ENCODE peak calls at places on chromosome 17, in six cellular contexts. One of them, this sample, is unnamed.

GRCh38 chr17:29866746-29867404 is 63.2 kb downstream of the SSH2 start:
- DNase-seq in body of pancreas: no peak
- DNase-seq in left lung: no peak
- DNase-seq in cardiac muscle cell: no peak
- DNase-seq in right atrium auricular region: no peak
- DNase-seq in aorta: no peak
- DNase-seq in this sample: no peak

GRCh38 chr17:9169116-9169515 is 147.8 kb downstream of the NTN1 start:
- DNase-seq in body of pancreas: no peak
- DNase-seq in left lung: no peak
- DNase-seq in cardiac muscle cell: no peak
- DNase-seq in right atrium auricular region: no peak
- DNase-seq in aorta: no peak
- DNase-seq in this sample: no peak

GRCh38 chr17:17435323-17435722 is 41.5 kb upstream of the MED9 start:
- DNase-seq in body of pancreas: no peak
- DNase-seq in left lung: no peak
- DNase-seq in cardiac muscle cell: peak; percentile 59
- DNase-seq in right atrium auricular region: no peak
- DNase-seq in aorta: no peak
- DNase-seq in this sample: no peak

GRCh38 chr17:6948562-6948961 is 47.3 kb upstream of the ALOX12 start:
- DNase-seq in body of pancreas: no peak
- DNase-seq in left lung: no peak
- DNase-seq in cardiac muscle cell: no peak
- DNase-seq in right atrium auricular region: no peak
- DNase-seq in aorta: no peak
- DNase-seq in this sample: no peak

GRCh38 chr17:40707720-40708119 is 4.2 kb upstream of the KRT24 start:
- DNase-seq in body of pancreas: no peak
- DNase-seq in left lung: no peak
- DNase-seq in cardiac muscle cell: no peak
- DNase-seq in right atrium auricular region: peak; percentile 83
- DNase-seq in aorta: no peak
- DNase-seq in this sample: no peak

GRCh38 chr17:15233022-15233805 is 31.9 kb downstream of the PMP22 start:
- DNase-seq in body of pancreas: no peak
- DNase-seq in left lung: no peak
- DNase-seq in cardiac muscle cell: peak; percentile 42
- DNase-seq in right atrium auricular region: no peak
- DNase-seq in aorta: no peak
- DNase-seq in this sample: no peak

GRCh38 chr17:19773534-19773933 is 25.4 kb upstream of the ALDH3A1 start:
- DNase-seq in body of pancreas: no peak
- DNase-seq in left lung: no peak
- DNase-seq in cardiac muscle cell: no peak
- DNase-seq in right atrium auricular region: peak; percentile 53
- DNase-seq in aorta: no peak
- DNase-seq in this sample: no peak

GRCh38 chr17:31738067-31738466 is 121.0 kb downstream of the COPRS start:
- DNase-seq in body of pancreas: no peak
- DNase-seq in left lung: no peak
- DNase-seq in cardiac muscle cell: no peak
- DNase-seq in right atrium auricular region: no peak
- DNase-seq in aorta: no peak
- DNase-seq in this sample: no peak

GRCh38 chr17:82595893-82596292 is 52.4 kb downstream of the WDR45B start:
- DNase-seq in body of pancreas: no peak
- DNase-seq in left lung: peak; percentile 47
- DNase-seq in cardiac muscle cell: no peak
- DNase-seq in right atrium auricular region: no peak
- DNase-seq in aorta: no peak
- DNase-seq in this sample: no peak

GRCh38 chr17:64009571-64010402 is 10.6 kb downstream of the ICAM2 start:
- DNase-seq in body of pancreas: no peak
- DNase-seq in left lung: no peak
- DNase-seq in cardiac muscle cell: no peak
- DNase-seq in right atrium auricular region: peak; percentile 57
- DNase-seq in aorta: no peak
- DNase-seq in this sample: no peak

GRCh38 chr17:37191219-37191618 is 184.6 kb upstream of the C17orf78 start:
- DNase-seq in body of pancreas: no peak
- DNase-seq in left lung: no peak
- DNase-seq in cardiac muscle cell: peak; percentile 20
- DNase-seq in right atrium auricular region: no peak
- DNase-seq in aorta: no peak
- DNase-seq in this sample: no peak

GRCh38 chr17:16298140-16298662 is 55.1 kb downstream of the CENPV start:
- DNase-seq in body of pancreas: peak; percentile 15
- DNase-seq in left lung: no peak
- DNase-seq in cardiac muscle cell: no peak
- DNase-seq in right atrium auricular region: no peak
- DNase-seq in aorta: no peak
- DNase-seq in this sample: no peak

GRCh38 chr17:46979023-46979870 is at the start of gene RPRML:
- DNase-seq in body of pancreas: peak; percentile 41
- DNase-seq in left lung: no peak
- DNase-seq in cardiac muscle cell: peak; percentile 35
- DNase-seq in right atrium auricular region: no peak
- DNase-seq in aorta: peak; percentile 84
- DNase-seq in this sample: no peak

GRCh38 chr17:13000561-13000960 is 17.3 kb downstream of the ELAC2 start:
- DNase-seq in body of pancreas: no peak
- DNase-seq in left lung: no peak
- DNase-seq in cardiac muscle cell: no peak
- DNase-seq in right atrium auricular region: no peak
- DNase-seq in aorta: peak; percentile 28
- DNase-seq in this sample: no peak

GRCh38 chr17:48483471-48484131 is 47.2 kb downstream of the HOXB1 start:
- DNase-seq in body of pancreas: peak; percentile 7
- DNase-seq in left lung: no peak
- DNase-seq in cardiac muscle cell: peak; percentile 94
- DNase-seq in right atrium auricular region: no peak
- DNase-seq in aorta: no peak
- DNase-seq in this sample: no peak

GRCh38 chr17:63929860-63930766 is 2.0 kb downstream of the CD79B start:
- DNase-seq in body of pancreas: no peak
- DNase-seq in left lung: peak; percentile 60
- DNase-seq in cardiac muscle cell: peak; percentile 14
- DNase-seq in right atrium auricular region: no peak
- DNase-seq in aorta: no peak
- DNase-seq in this sample: no peak

GRCh38 chr17:9890124-9890523 is 14.9 kb downstream of the RCVRN start:
- DNase-seq in body of pancreas: no peak
- DNase-seq in left lung: no peak
- DNase-seq in cardiac muscle cell: peak; percentile 62
- DNase-seq in right atrium auricular region: no peak
- DNase-seq in aorta: no peak
- DNase-seq in this sample: peak; percentile 74

GRCh38 chr17:75784473-75785015 is at the start of gene UNK:
- DNase-seq in body of pancreas: peak; percentile 98
- DNase-seq in left lung: peak; percentile 95
- DNase-seq in cardiac muscle cell: peak; percentile 100
- DNase-seq in right atrium auricular region: peak; percentile 99
- DNase-seq in aorta: peak; percentile 98
- DNase-seq in this sample: peak; percentile 98
- H3K4me1 ChIP-seq in body of pancreas: peaks cover 50% of the 10 kb centered on the region
- H3K4me1 ChIP-seq in left lung: peaks cover 73% of the 10 kb centered on the region
- H3K4me1 ChIP-seq in cardiac muscle cell: peaks cover 28% of the 10 kb centered on the region
- H3K4me1 ChIP-seq in right atrium auricular region: no peaks in the 10 kb centered on the region
- H3K4me1 ChIP-seq in aorta: no peaks in the 10 kb centered on the region
- H3K4me1 ChIP-seq in this sample: peaks cover 3% of the 10 kb centered on the region

GRCh38 chr17:68734911-68735310 is 133.7 kb upstream of the FAM20A start:
- DNase-seq in body of pancreas: no peak
- DNase-seq in left lung: no peak
- DNase-seq in cardiac muscle cell: no peak
- DNase-seq in right atrium auricular region: no peak
- DNase-seq in aorta: no peak
- DNase-seq in this sample: no peak
- H3K9me3 ChIP-seq in body of pancreas: no peaks in the 10 kb centered on the region
- H3K9me3 ChIP-seq in left lung: no peaks in the 10 kb centered on the region
- H3K9me3 ChIP-seq in cardiac muscle cell: no peaks in the 10 kb centered on the region
- H3K9me3 ChIP-seq in right atrium auricular region: no peaks in the 10 kb centered on the region
- H3K9me3 ChIP-seq in aorta: no peaks in the 10 kb centered on the region
- H3K9me3 ChIP-seq in this sample: no peaks in the 10 kb centered on the region

GRCh38 chr17:81037783-81038733 is 3.1 kb downstream of the BAIAP2 start:
- DNase-seq in body of pancreas: peak; percentile 62
- DNase-seq in left lung: peak; percentile 79
- DNase-seq in cardiac muscle cell: no peak
- DNase-seq in right atrium auricular region: no peak
- DNase-seq in aorta: no peak
- DNase-seq in this sample: no peak
- H3K4me1 ChIP-seq in body of pancreas: peaks cover 56% of the 10 kb centered on the region
- H3K4me1 ChIP-seq in left lung: peaks cover 77% of the 10 kb centered on the region
- H3K4me1 ChIP-seq in cardiac muscle cell: no peaks in the 10 kb centered on the region
- H3K4me1 ChIP-seq in right atrium auricular region: no peaks in the 10 kb centered on the region
- H3K4me1 ChIP-seq in aorta: no peaks in the 10 kb centered on the region
- H3K4me1 ChIP-seq in this sample: peaks cover 3% of the 10 kb centered on the region

GRCh38 chr17:35338230-35338629 is 35.2 kb downstream of the SLFN11 start:
- DNase-seq in body of pancreas: no peak
- DNase-seq in left lung: no peak
- DNase-seq in cardiac muscle cell: no peak
- DNase-seq in right atrium auricular region: no peak
- DNase-seq in aorta: no peak
- DNase-seq in this sample: no peak

GRCh38 chr17:35342207-35342744 is 31.1 kb downstream of the SLFN11 start:
- DNase-seq in body of pancreas: no peak
- DNase-seq in left lung: no peak
- DNase-seq in cardiac muscle cell: no peak
- DNase-seq in right atrium auricular region: no peak
- DNase-seq in aorta: no peak
- DNase-seq in this sample: no peak

GRCh38 chr17:35341465-35341992 is 31.9 kb downstream of the SLFN11 start:
- DNase-seq in body of pancreas: no peak
- DNase-seq in left lung: no peak
- DNase-seq in cardiac muscle cell: no peak
- DNase-seq in right atrium auricular region: no peak
- DNase-seq in aorta: no peak
- DNase-seq in this sample: no peak

GRCh38 chr17:35337364-35337763 is 36.1 kb downstream of the SLFN11 start:
- DNase-seq in body of pancreas: no peak
- DNase-seq in left lung: no peak
- DNase-seq in cardiac muscle cell: no peak
- DNase-seq in right atrium auricular region: no peak
- DNase-seq in aorta: no peak
- DNase-seq in this sample: no peak
- H3K9me3 ChIP-seq in body of pancreas: no peaks in the 10 kb centered on the region
- H3K9me3 ChIP-seq in left lung: no peaks in the 10 kb centered on the region
- H3K9me3 ChIP-seq in cardiac muscle cell: no peaks in the 10 kb centered on the region
- H3K9me3 ChIP-seq in right atrium auricular region: peaks cover 16% of the 10 kb centered on the region
- H3K9me3 ChIP-seq in aorta: peaks cover 5% of the 10 kb centered on the region
- H3K9me3 ChIP-seq in this sample: no peaks in the 10 kb centered on the region

GRCh38 chr17:50459081-50459676 is 9.5 kb downstream of the CHAD start:
- DNase-seq in body of pancreas: no peak
- DNase-seq in left lung: no peak
- DNase-seq in cardiac muscle cell: peak; percentile 44
- DNase-seq in right atrium auricular region: no peak
- DNase-seq in aorta: no peak
- DNase-seq in this sample: no peak

GRCh38 chr17:50459756-50460155 is 8.9 kb downstream of the CHAD start:
- DNase-seq in body of pancreas: no peak
- DNase-seq in left lung: no peak
- DNase-seq in cardiac muscle cell: no peak
- DNase-seq in right atrium auricular region: no peak
- DNase-seq in aorta: no peak
- DNase-seq in this sample: no peak

GRCh38 chr17:50460831-50461526 is 7.7 kb downstream of the CHAD start:
- DNase-seq in body of pancreas: no peak
- DNase-seq in left lung: no peak
- DNase-seq in cardiac muscle cell: no peak
- DNase-seq in right atrium auricular region: no peak
- DNase-seq in aorta: no peak
- DNase-seq in this sample: no peak

GRCh38 chr17:50457621-50458020 is 11.1 kb downstream of the CHAD start:
- DNase-seq in body of pancreas: no peak
- DNase-seq in left lung: no peak
- DNase-seq in cardiac muscle cell: no peak
- DNase-seq in right atrium auricular region: no peak
- DNase-seq in aorta: peak; percentile 11
- DNase-seq in this sample: no peak

GRCh38 chr17:50458290-50458689 is 10.4 kb downstream of the CHAD start:
- DNase-seq in body of pancreas: no peak
- DNase-seq in left lung: no peak
- DNase-seq in cardiac muscle cell: no peak
- DNase-seq in right atrium auricular region: no peak
- DNase-seq in aorta: no peak
- DNase-seq in this sample: no peak
- H3K4me1 ChIP-seq in body of pancreas: peaks cover 10% of the 10 kb centered on the region
- H3K4me1 ChIP-seq in left lung: peaks cover 1% of the 10 kb centered on the region
- H3K4me1 ChIP-seq in cardiac muscle cell: no peaks in the 10 kb centered on the region
- H3K4me1 ChIP-seq in right atrium auricular region: no peaks in the 10 kb centered on the region
- H3K4me1 ChIP-seq in aorta: no peaks in the 10 kb centered on the region
- H3K4me1 ChIP-seq in this sample: no peaks in the 10 kb centered on the region

GRCh38 chr17:22506231-22506630 is 813.9 kb downstream of the KCNJ18 start:
- DNase-seq in body of pancreas: no peak
- DNase-seq in left lung: no peak
- DNase-seq in cardiac muscle cell: no peak
- DNase-seq in right atrium auricular region: no peak
- DNase-seq in aorta: no peak
- DNase-seq in this sample: no peak
- H3K9me3 ChIP-seq in body of pancreas: no peaks in the 10 kb centered on the region
- H3K9me3 ChIP-seq in left lung: no peaks in the 10 kb centered on the region
- H3K9me3 ChIP-seq in cardiac muscle cell: no peaks in the 10 kb centered on the region
- H3K9me3 ChIP-seq in right atrium auricular region: no peaks in the 10 kb centered on the region
- H3K9me3 ChIP-seq in aorta: no peaks in the 10 kb centered on the region
- H3K9me3 ChIP-seq in this sample: peaks cover 15% of the 10 kb centered on the region

GRCh38 chr17:68095205-68095811 is 59.8 kb downstream of the KPNA2 start:
- DNase-seq in body of pancreas: no peak
- DNase-seq in left lung: no peak
- DNase-seq in cardiac muscle cell: no peak
- DNase-seq in right atrium auricular region: no peak
- DNase-seq in aorta: no peak
- DNase-seq in this sample: no peak

GRCh38 chr17:68085751-68086445 is 50.4 kb downstream of the KPNA2 start:
- DNase-seq in body of pancreas: no peak
- DNase-seq in left lung: no peak
- DNase-seq in cardiac muscle cell: no peak
- DNase-seq in right atrium auricular region: no peak
- DNase-seq in aorta: no peak
- DNase-seq in this sample: no peak

GRCh38 chr17:68087851-68088250 is 52.3 kb downstream of the KPNA2 start:
- DNase-seq in body of pancreas: no peak
- DNase-seq in left lung: no peak
- DNase-seq in cardiac muscle cell: no peak
- DNase-seq in right atrium auricular region: peak; percentile 30
- DNase-seq in aorta: no peak
- DNase-seq in this sample: no peak

GRCh38 chr17:68094481-68095078 is 59.0 kb downstream of the KPNA2 start:
- DNase-seq in body of pancreas: no peak
- DNase-seq in left lung: no peak
- DNase-seq in cardiac muscle cell: no peak
- DNase-seq in right atrium auricular region: peak; percentile 38
- DNase-seq in aorta: no peak
- DNase-seq in this sample: no peak

DNA sequence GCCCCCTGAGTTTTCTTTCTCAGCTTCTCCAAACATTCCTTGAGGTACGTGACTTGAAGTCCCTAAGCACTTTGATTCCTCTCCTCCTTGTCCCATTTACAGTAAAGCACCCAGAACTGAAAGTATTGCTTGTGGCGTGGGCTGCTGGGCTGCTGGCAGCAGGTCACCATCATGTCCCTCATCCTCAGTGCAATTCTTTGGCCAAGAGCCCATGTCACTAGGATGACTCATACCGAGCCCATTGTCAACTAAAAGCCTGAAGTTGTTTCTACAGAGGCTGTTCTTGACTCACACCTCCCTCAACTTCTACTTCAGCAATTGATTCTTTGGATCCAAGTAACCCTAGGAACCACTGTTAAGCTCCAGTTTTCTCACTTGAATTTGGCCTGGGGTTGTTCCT is 54.3 kb downstream of the KPNA2 start:
- DNase-seq in body of pancreas: peak; percentile 38
- DNase-seq in left lung: no peak
- DNase-seq in cardiac muscle cell: peak; percentile 26
- DNase-seq in right atrium auricular region: peak; percentile 63
- DNase-seq in aorta: no peak
- DNase-seq in this sample: no peak
- H3K4me1 ChIP-seq in body of pancreas: no peaks in the 10 kb centered on the region
- H3K4me1 ChIP-seq in left lung: peaks cover 34% of the 10 kb centered on the region
- H3K4me1 ChIP-seq in cardiac muscle cell: no peaks in the 10 kb centered on the region
- H3K4me1 ChIP-seq in right atrium auricular region: no peaks in the 10 kb centered on the region
- H3K4me1 ChIP-seq in aorta: no peaks in the 10 kb centered on the region
- H3K4me1 ChIP-seq in this sample: no peaks in the 10 kb centered on the region